ENCODE peak calls at places on chromosomes 5 and 9, in four cellular contexts. E, K, I and N are unnamed samples.

GRCh38 chr9:129476821-129477611 is 143.9 kb downstream of the C9orf50 start:
- DNase-seq in E (no peak), K (no peak), I (no peak), N (no peak)

GRCh38 chr5:80703747-80704146 is 49.0 kb upstream of the DHFR start:
- DNase-seq in E (no peak), K (no peak), I (no peak), N (no peak)

GRCh38 chr9:112861638-112862555 is 28.8 kb downstream of the SLC46A2 start:
- DNase-seq in E (no peak), K (no peak), I (no peak), N (peak)

GRCh38 chr9:95764490-95764889 is 111.0 kb upstream of the ERCC6L2 start:
- DNase-seq in E (no peak), K (no peak), I (no peak), N (no peak)

GRCh38 chr5:60577116-60577515 is 122.8 kb downstream of the DEPDC1B start:
- DNase-seq in E (no peak), K (no peak), I (no peak), N (no peak)

GRCh38 chr5:125526940-125527339 is 780.5 kb upstream of the ZNF608 start:
- DNase-seq in E (no peak), K (no peak), I (no peak), N (no peak)

GRCh38 chr5:32869216-32869615 is 158.1 kb downstream of the NPR3 start:
- DNase-seq in E (no peak), K (no peak), I (no peak), N (no peak)

GRCh38 chr9:1875921-1876448 is 139.2 kb upstream of the SMARCA2 start:
- DNase-seq in E (peak), K (no peak), I (no peak), N (no peak)

GRCh38 chr5:67873935-67874334 is 341.6 kb upstream of the PIK3R1 start:
- DNase-seq in E (no peak), K (no peak), I (no peak), N (no peak)

DNA sequence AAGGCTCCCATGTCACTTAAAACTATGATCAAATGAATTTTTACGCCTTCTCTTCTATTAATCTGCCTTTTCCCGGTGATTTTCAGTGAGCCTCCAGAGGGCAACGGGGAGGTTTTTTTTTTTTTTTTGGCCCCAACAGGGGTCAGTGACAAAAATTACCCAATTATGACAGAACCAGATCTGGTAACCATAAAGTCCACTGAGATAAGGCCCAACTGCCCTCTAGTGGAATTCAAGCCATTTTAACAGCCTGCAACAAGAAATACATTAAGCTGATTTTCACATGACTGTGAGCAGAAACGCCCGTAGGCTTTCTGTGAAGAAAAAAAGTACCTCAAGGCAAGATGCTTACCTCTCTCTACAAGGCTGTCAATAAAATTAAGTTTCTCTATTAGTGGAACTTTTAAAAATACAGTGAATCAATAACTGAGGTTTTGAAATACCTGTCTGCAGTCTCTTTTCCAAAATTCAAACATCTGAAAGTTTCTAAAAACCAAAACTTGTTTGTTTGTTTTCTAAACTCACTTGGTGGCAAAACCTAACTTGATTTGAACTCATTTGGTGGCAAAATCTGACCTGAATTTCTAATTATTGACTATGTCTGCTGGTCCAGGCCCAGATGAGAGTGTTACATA is 49.7 kb upstream of the FST start:
- DNase-seq in E (no peak), K (no peak), I (no peak), N (no peak)
- TF ChIP-seq CTCF in E (peak), K (peak), I (no peak), N (peak)

GRCh38 chr5:176702952-176703641 is 55.8 kb downstream of the TSPAN17 start:
- DNase-seq in E (no peak), K (no peak), I (no peak), N (no peak)

GRCh38 chr5:176704355-176704754 is 57.1 kb downstream of the TSPAN17 start:
- DNase-seq in E (no peak), K (no peak), I (no peak), N (no peak)

GRCh38 chr5:176697929-176698520 is 50.7 kb downstream of the TSPAN17 start:
- DNase-seq in E (no peak), K (no peak), I (no peak), N (no peak)

GRCh38 chr5:176697267-176697928 is 50.1 kb downstream of the TSPAN17 start:
- DNase-seq in E (no peak), K (no peak), I (no peak), N (no peak)

GRCh38 chr5:176700239-176700847 is 53.1 kb downstream of the TSPAN17 start:
- DNase-seq in E (no peak), K (no peak), I (no peak), N (no peak)
- TF ChIP-seq CTCF in E (peak), K (peak), I (no peak), N (no peak)

GRCh38 chr9:86487222-86487841 is 133.1 kb upstream of the TUT7 start:
- DNase-seq in E (peak), K (no peak), I (no peak), N (no peak)
- TF ChIP-seq CTCF in E (no peak), K (peak), I (peak), N (peak)

DNA sequence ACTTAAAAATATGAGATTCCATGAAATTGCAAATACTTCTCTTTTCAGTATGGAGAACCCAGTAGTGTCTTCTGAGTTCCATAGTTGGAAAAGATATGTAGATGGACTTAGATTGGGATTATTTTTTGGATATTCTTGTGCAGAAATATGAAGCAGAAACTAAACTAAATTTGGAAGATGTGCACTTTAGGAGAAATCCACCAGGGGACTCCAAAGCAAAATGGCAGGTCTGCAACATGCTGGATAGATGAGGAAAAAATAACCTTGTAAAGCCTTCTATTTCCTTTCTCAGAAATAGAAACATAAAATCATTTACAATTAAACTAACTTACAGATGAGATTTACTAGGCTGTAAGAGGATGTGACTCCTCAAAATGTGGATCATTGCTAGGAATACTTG is 49.2 kb upstream of the MINAR2 start:
- DNase-seq in E (no peak), K (no peak), I (no peak), N (no peak)
- TF ChIP-seq CTCF in E (no peak), K (no peak), I (no peak), N (no peak)

DNA sequence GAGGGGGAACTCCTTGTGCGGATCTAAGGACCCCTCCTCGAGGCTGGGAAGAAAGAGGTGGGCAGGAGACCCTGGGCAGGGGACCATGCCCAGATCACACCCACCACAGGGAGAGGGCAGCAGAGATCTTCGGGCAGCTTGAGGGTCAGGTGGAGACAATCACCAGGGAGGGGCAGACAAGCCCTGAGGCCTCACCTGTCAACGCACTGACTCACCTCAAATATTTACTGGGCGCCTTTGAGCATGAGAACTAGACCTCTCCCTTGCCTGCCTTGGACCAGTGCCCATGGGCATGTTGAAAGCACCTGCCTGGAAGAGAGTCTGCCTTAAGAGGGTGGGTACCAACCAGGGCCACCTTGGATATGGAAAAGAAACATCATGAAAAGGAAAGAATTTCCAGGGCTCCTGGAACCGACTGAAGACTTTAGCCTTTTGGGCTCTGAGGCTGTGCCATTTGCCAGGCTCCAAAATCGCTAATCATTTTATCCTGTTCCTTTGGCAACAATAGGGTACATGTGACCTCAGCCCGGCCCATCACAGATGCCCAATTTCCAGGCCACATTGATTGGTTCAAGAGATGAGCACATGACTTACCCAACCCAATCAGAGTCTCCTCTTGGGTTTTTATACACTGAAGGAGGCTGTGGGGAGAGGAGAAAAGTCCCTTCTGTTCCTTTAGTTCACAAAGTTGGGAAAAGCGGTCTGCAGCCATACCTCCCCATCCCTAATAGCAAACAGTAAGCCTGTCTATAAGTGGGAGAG is 10.4 kb upstream of the SPINK4 start:
- DNase-seq in E (no peak), K (peak), I (peak), N (no peak)
- TF ChIP-seq CTCF in E (no peak), K (peak), I (no peak), N (no peak)

GRCh38 chr5:116394186-116394867 is 180.3 kb downstream of the SEMA6A start:
- DNase-seq in E (no peak), K (no peak), I (no peak), N (no peak)

GRCh38 chr5:116389601-116390000 is 185.0 kb downstream of the SEMA6A start:
- DNase-seq in E (no peak), K (no peak), I (no peak), N (no peak)

GRCh38 chr5:116387738-116388137 is 186.9 kb downstream of the SEMA6A start:
- DNase-seq in E (no peak), K (no peak), I (no peak), N (no peak)

GRCh38 chr5:116382874-116383266 is 191.8 kb downstream of the SEMA6A start:
- DNase-seq in E (no peak), K (no peak), I (no peak), N (no peak)

GRCh38 chr5:116388564-116389258 is 185.9 kb downstream of the SEMA6A start:
- DNase-seq in E (no peak), K (no peak), I (no peak), N (no peak)
- TF ChIP-seq CTCF in E (no peak), K (no peak), I (no peak), N (no peak)

DNA sequence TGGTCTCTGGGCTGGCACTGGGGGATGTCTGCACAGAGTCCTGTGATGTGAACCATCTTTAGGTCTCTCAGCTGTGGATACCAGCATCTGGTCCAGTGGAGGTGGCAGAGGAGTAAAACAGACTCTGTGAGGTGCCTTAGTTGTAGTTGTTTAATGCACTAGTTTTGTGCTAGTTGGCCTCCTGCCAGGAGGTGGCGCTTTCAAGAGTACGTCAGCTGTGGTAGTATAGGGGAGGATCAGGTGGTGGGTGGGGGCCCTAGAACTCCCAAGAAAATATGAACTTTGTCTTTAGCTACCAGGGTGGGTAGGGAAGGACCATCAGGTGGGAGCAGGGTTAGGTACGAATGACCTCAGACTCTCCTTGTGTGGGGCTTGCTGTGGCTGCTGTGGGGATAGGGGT is 197.1 kb downstream of the TMC1 start:
- DNase-seq in E (no peak), K (no peak), I (no peak), N (no peak)
- TF ChIP-seq CTCF in E (peak), K (no peak), I (no peak), N (no peak)

GRCh38 chr9:118533101-118533500 is 828.9 kb downstream of the TLR4 start:
- DNase-seq in E (no peak), K (no peak), I (no peak), N (no peak)
- TF ChIP-seq CTCF in E (no peak), K (no peak), I (no peak), N (no peak)

GRCh38 chr9:79222483-79222882 is 349.3 kb upstream of the TLE4 start:
- DNase-seq in E (no peak), K (no peak), I (no peak), N (no peak)

GRCh38 chr9:79220246-79220645 is 351.5 kb upstream of the TLE4 start:
- DNase-seq in E (no peak), K (no peak), I (no peak), N (no peak)

GRCh38 chr9:79220666-79221065 is 351.1 kb upstream of the TLE4 start:
- DNase-seq in E (no peak), K (no peak), I (no peak), N (no peak)

GRCh38 chr9:79221084-79221483 is 350.7 kb upstream of the TLE4 start:
- DNase-seq in E (no peak), K (peak), I (no peak), N (no peak)

GRCh38 chr9:79224672-79225433 is 346.9 kb upstream of the TLE4 start:
- DNase-seq in E (no peak), K (no peak), I (no peak), N (no peak)
- TF ChIP-seq CTCF in E (no peak), K (no peak), I (no peak), N (no peak)

GRCh38 chr5:147098233-147098790 is 136.5 kb upstream of the STK32A start:
- DNase-seq in E (peak), K (no peak), I (no peak), N (no peak)
- TF ChIP-seq CTCF in E (peak), K (peak), I (no peak), N (no peak)